ENCODE peak calls at places on chromosomes 6 and 20, in six cellular contexts. S is stomach, Q is GM23248, L is PC-3, T is lower lobe of right lung, F is IMR-90. K is an unnamed sample.
A peak's percentile ranks its signal among the peaks of the same experiment; 100 is the strongest.

GRCh38 chr6:93319304-93319703 is 100.1 kb downstream of the EPHA7 start:
- DNase-seq in L (no peak), Q (no peak), S (no peak), F (no peak), T (no peak), K (no peak)

GRCh38 chr20:51335329-51335841 is 207.1 kb downstream of the NFATC2 start:
- DNase-seq in S (no peak), F (peak; percentile 100), L (peak; percentile 98), T (no peak), Q (peak; percentile 96), K (peak; percentile 98)

GRCh38 chr20:3000852-3001523 is 42.4 kb upstream of the GNRH2 start:
- DNase-seq in L (peak; percentile 82), F (peak; percentile 75), S (no peak), Q (peak; percentile 67), T (no peak), K (no peak)

GRCh38 chr20:37438464-37439222 is 82.4 kb upstream of the NNAT start:
- DNase-seq in T (no peak), L (no peak), Q (no peak), S (no peak), F (no peak), K (peak; percentile 81)

GRCh38 chr20:5074050-5074674 is 45.6 kb downstream of the PCNA start:
- DNase-seq in T (no peak), L (no peak), F (no peak), Q (no peak), S (no peak), K (no peak)

GRCh38 chr20:46305331-46305972 is 2.8 kb downstream of the CDH22 start:
- DNase-seq in T (no peak), Q (no peak), S (peak; percentile 80), L (no peak), F (no peak), K (no peak)

GRCh38 chr20:2289475-2289874 is 6.3 kb upstream of the TGM3 start:
- DNase-seq in F (no peak), S (no peak), T (no peak), L (no peak), Q (no peak), K (no peak)

GRCh38 chr6:6645266-6645917 is 56.9 kb downstream of the LY86 start:
- DNase-seq in L (no peak), S (no peak), T (no peak), F (no peak), Q (no peak), K (no peak)

GRCh38 chr6:106017454-106017853 is 68.7 kb upstream of the PRDM1 start:
- DNase-seq in F (no peak), S (no peak), Q (no peak), L (no peak), T (no peak), K (no peak)

GRCh38 chr6:147192278-147192911 is 11.8 kb upstream of the STXBP5 start:
- DNase-seq in T (no peak), F (no peak), Q (no peak), L (peak; percentile 26), S (no peak), K (no peak)

GRCh38 chr6:143774347-143774746 is 68.8 kb upstream of the LTV1 start:
- DNase-seq in T (no peak), L (no peak), S (no peak), F (no peak), Q (no peak), K (no peak)

GRCh38 chr6:21102201-21102600 is 491.4 kb upstream of the SOX4 start:
- DNase-seq in F (no peak), Q (no peak), S (no peak), T (no peak), L (no peak), K (no peak)

GRCh38 chr20:21360686-21361085 is 36.6 kb downstream of the NKX2-4 start:
- DNase-seq in T (no peak), Q (peak; percentile 15), L (no peak), S (no peak), F (peak; percentile 40), K (no peak)

GRCh38 chr6:11702796-11703130 is 75.8 kb downstream of the ADTRP start:
- DNase-seq in S (peak; percentile 48), F (no peak), T (no peak), L (no peak), Q (no peak), K (no peak)

GRCh38 chr6:138988469-138988834 is 399 bp upstream of the REPS1 start:
- DNase-seq in T (no peak), S (no peak), F (peak; percentile 4), L (no peak), Q (no peak), K (no peak)

GRCh38 chr6:138987643-138988468 is at the start of gene REPS1:
- DNase-seq in S (peak; percentile 94), L (peak; percentile 83), Q (peak; percentile 97), T (peak; percentile 94), F (peak; percentile 82), K (peak; percentile 85)

GRCh38 chr6:138989098-138989983 is 1.3 kb upstream of the REPS1 start:
- DNase-seq in S (no peak), T (no peak), Q (no peak), F (no peak), L (no peak), K (no peak)

GRCh38 chr6:138987299-138987642 is 782 bp downstream of the REPS1 start:
- DNase-seq in F (no peak), Q (no peak), T (peak; percentile 64), S (no peak), L (no peak), K (peak; percentile 60)

GRCh38 chr6:138991206-138991605 is 3.2 kb upstream of the REPS1 start:
- DNase-seq in Q (no peak), F (no peak), S (no peak), L (no peak), T (no peak), K (no peak)
- H3K4me3 ChIP-seq in Q (no peak overlapping the region), F (no peak overlapping the region), S (no peak overlapping the region), L (no peak overlapping the region), T (no peak overlapping the region), K (no peak overlapping the region)

GRCh38 chr20:63456429-63457284 is 15.8 kb downstream of the KCNQ2 start:
- DNase-seq in Q (peak; percentile 51), L (no peak), S (no peak), F (no peak), T (no peak), K (no peak)

GRCh38 chr20:63459070-63459380 is 13.4 kb downstream of the KCNQ2 start:
- DNase-seq in T (no peak), F (no peak), Q (no peak), L (no peak), S (no peak), K (peak; percentile 87)

GRCh38 chr20:63457737-63458136 is 14.7 kb downstream of the KCNQ2 start:
- DNase-seq in Q (peak; percentile 78), T (no peak), F (no peak), L (peak; percentile 81), S (peak; percentile 31), K (peak; percentile 84)

GRCh38 chr20:63455568-63455859 is 16.9 kb downstream of the KCNQ2 start:
- DNase-seq in F (no peak), Q (no peak), T (no peak), L (no peak), S (no peak), K (no peak)

DNA sequence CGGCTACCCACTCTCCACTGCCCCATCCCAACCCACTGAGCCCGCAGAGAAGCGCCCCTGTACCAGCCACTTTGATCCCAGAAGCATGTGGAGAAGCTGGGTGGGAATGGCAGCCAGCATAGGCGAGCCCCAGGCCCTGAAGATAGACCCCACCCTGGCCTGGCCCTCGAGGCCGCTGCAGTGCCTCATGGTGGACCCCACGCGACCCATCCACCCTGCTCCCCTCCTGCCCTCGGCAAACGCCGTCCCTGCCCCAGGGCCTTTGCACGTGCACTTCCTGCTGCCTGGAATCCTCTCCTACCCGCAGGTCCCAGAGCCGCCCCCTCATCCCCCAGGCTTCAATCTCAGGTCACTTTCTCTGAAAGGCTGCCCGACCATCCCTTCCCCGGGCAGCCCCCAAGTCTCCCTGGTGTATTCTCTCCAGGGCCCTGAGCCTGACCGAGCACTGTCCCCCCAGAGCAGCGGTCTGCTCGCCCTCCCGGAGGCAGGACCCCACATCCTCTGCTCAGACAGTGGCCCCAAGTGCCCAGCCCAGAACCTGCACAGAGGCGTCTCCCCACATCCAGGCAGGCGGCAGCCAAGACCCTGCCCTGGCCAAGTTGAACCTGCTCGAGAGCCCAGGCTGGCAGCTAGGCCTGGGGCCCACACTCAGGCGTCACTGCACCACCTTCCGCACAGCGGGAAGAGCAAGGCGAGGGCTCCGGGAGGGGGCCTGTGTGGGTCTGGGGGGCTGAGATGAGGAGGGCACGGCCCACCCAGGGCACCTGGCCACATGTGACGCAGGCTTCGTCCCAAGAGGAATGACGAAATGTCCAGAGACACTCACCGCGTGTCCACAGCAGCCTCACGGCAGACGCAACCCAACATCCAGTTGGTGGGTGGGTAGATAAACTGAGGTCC is 14.0 kb downstream of the KCNQ2 start:
- DNase-seq in T (no peak), L (no peak), F (no peak), Q (no peak), S (no peak), K (peak; percentile 81)
- H3K27ac ChIP-seq in T (no peak overlapping the region), L (no peak overlapping the region), F (no peak overlapping the region), Q (no peak overlapping the region), S (no peak overlapping the region), K (no peak overlapping the region)

GRCh38 chr6:16799279-16800193 is 38.3 kb upstream of the ATXN1 start:
- DNase-seq in F (peak; percentile 49), Q (peak; percentile 83), S (no peak), L (peak; percentile 90), T (no peak), K (no peak)
- H3K4me3 ChIP-seq in F (no peak overlapping the region), Q (no peak overlapping the region), S (no peak overlapping the region), L (peak overlapping the region; percentile 13), T (no peak overlapping the region), K (no peak overlapping the region)

GRCh38 chr20:32480361-32481199 is 104.6 kb downstream of the NOL4L start:
- DNase-seq in Q (no peak), S (no peak), F (peak; percentile 44), L (no peak), T (no peak), K (peak; percentile 78)

GRCh38 chr20:32479697-32480140 is 105.4 kb downstream of the NOL4L start:
- DNase-seq in F (no peak), T (no peak), L (no peak), S (no peak), Q (no peak), K (peak; percentile 59)

GRCh38 chr20:32483351-32484220 is 101.5 kb downstream of the NOL4L start:
- DNase-seq in S (peak; percentile 84), Q (peak; percentile 85), L (peak; percentile 65), T (peak; percentile 80), F (peak; percentile 73), K (peak; percentile 89)

GRCh38 chr20:32482251-32483220 is 102.6 kb downstream of the NOL4L start:
- DNase-seq in T (peak; percentile 78), S (peak; percentile 55), F (no peak), Q (peak; percentile 63), L (peak; percentile 34), K (peak; percentile 87)

DNA sequence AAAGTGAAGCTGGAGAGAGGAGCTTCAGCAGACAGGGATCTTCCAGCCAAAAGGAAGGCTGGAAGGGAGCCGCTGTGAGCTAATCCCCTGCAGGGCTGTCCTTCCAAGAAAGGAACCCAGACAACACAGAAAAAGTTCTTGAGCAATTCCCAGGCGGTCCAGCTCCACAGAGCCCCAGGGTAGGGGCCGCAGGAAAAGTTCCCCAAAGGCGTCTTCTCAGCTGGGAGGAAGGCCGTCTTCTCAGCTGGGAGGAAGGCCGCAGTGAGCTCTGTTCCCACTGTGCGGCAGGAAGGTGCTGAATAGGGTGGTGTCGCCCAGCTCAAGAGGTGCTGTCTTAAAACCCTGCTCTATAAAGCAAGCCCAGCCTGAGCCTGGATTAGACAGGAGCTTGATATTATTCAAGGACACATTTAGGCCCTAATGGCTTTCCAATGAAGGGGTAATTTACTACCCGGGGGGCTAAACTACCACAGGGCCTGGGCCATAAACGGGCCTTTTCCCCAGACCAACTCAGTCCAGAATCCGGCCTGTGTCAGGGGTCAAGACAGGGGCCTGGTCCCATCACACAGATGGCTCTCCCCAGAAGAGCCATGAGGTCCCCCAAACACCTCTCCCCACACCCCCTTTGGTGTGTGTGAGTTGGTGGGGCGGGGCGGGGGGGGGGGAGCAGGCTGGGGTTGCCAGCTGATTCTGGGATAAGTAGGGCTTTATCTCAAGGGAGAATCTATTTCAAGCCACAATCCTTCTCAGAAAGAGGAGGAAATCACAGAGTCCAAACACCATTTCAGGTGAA is 103.6 kb downstream of the NOL4L start:
- DNase-seq in L (no peak), T (no peak), S (no peak), Q (peak; percentile 20), F (no peak), K (peak; percentile 66)
- H3K27ac ChIP-seq in L (no peak overlapping the region), T (peak overlapping the region; percentile 76), S (peak overlapping the region; percentile 90), Q (no peak overlapping the region), F (peak overlapping the region; percentile 6), K (peak overlapping the region; percentile 51)